ENCODE peak calls at places on chromosomes 13 and 19, in five cellular contexts. A, U, T, W and G are unnamed samples.

GRCh38 chr13:85241045-85241444 is 558.2 kb downstream of the SLITRK6 start:
- DNase-seq in A (no peak), T (no peak), W (no peak), U (peak; percentile 34), G (peak; percentile 41)

GRCh38 chr13:48976677-48977625 is 1.2 kb downstream of the FNDC3A start:
- DNase-seq in A (no peak), T (no peak), W (no peak), U (peak; percentile 44), G (peak; percentile 38)

GRCh38 chr13:111335263-111335662 is 14.8 kb downstream of the TEX29 start:
- DNase-seq in U (no peak), T (peak; percentile 14), W (no peak), A (no peak), G (no peak)

GRCh38 chr19:30742981-30743380 is 370.8 kb downstream of the ZNF536 start:
- DNase-seq in A (no peak), W (no peak), U (no peak), T (no peak), G (no peak)

GRCh38 chr19:2690856-2691255 is 11.6 kb downstream of the GNG7 start:
- DNase-seq in U (no peak), W (no peak), A (no peak), T (no peak), G (no peak)

GRCh38 chr13:29509999-29510586 is 85.4 kb downstream of the SLC7A1 start:
- DNase-seq in A (no peak), U (no peak), W (no peak), T (no peak), G (no peak)

GRCh38 chr13:108306768-108307332 is 37.3 kb downstream of the TNFSF13B start:
- DNase-seq in A (no peak), U (no peak), T (no peak), W (no peak), G (no peak)

GRCh38 chr13:27476943-27477681 is 26.7 kb upstream of the MTIF3 start:
- DNase-seq in U (peak; percentile 64), A (no peak), W (no peak), T (no peak), G (no peak)

GRCh38 chr13:52027832-52028231 is 3.3 kb downstream of the UTP14C start:
- DNase-seq in W (no peak), A (no peak), T (no peak), U (no peak), G (no peak)

GRCh38 chr13:52600666-52601065 is 41.6 kb upstream of the HNRNPA1L2 start:
- DNase-seq in A (no peak), U (peak; percentile 35), T (no peak), W (no peak), G (peak; percentile 28)

GRCh38 chr19:55283548-55284393 is at the start of gene BRSK1:
- DNase-seq in W (peak; percentile 84), T (peak; percentile 95), A (peak; percentile 58), U (peak; percentile 65), G (peak; percentile 54)

GRCh38 chr19:31567776-31568175 is 218.5 kb upstream of the TSHZ3 start:
- DNase-seq in U (no peak), W (no peak), T (peak; percentile 17), A (no peak), G (no peak)

GRCh38 chr13:57087006-57087405 is 53.7 kb upstream of the PRR20A start:
- DNase-seq in W (no peak), T (no peak), A (no peak), U (no peak), G (no peak)

GRCh38 chr19:8088752-8089663 is 36.4 kb downstream of the CCL25 start:
- DNase-seq in T (no peak), U (no peak), W (no peak), A (no peak), G (no peak)

GRCh38 chr13:49300716-49301589 is 53.2 kb downstream of the CDADC1 start:
- DNase-seq in T (peak; percentile 77), A (no peak), W (peak; percentile 74), U (peak; percentile 84), G (peak; percentile 83)

GRCh38 chr13:113815151-113816058 is 48.5 kb downstream of the GAS6 start:
- DNase-seq in W (no peak), T (no peak), A (no peak), U (no peak), G (no peak)

GRCh38 chr13:112880221-112880641 is 88.8 kb upstream of the MCF2L start:
- DNase-seq in T (no peak), W (no peak), U (no peak), A (peak; percentile 8), G (no peak)

GRCh38 chr19:54439174-54439851 is 9.7 kb upstream of the LENG8 start:
- DNase-seq in A (no peak), U (peak; percentile 28), T (peak; percentile 92), W (peak; percentile 70), G (peak; percentile 54)

GRCh38 chr13:34926513-34926912 is 15.6 kb upstream of the NBEA start:
- DNase-seq in W (peak; percentile 77), U (peak; percentile 67), A (no peak), T (no peak), G (peak; percentile 57)

GRCh38 chr19:493391-494170 is 2.7 kb upstream of the MADCAM1 start:
- DNase-seq in W (no peak), T (no peak), A (no peak), U (no peak), G (no peak)

GRCh38 chr19:45955905-45956608 is 17.6 kb downstream of the NOVA2 start:
- DNase-seq in T (peak; percentile 62), U (no peak), A (peak; percentile 64), W (no peak), G (peak; percentile 79)

GRCh38 chr13:99305180-99305965 is 1.8 kb downstream of the GPR183 start:
- DNase-seq in U (no peak), A (no peak), T (no peak), W (no peak), G (no peak)

DNA sequence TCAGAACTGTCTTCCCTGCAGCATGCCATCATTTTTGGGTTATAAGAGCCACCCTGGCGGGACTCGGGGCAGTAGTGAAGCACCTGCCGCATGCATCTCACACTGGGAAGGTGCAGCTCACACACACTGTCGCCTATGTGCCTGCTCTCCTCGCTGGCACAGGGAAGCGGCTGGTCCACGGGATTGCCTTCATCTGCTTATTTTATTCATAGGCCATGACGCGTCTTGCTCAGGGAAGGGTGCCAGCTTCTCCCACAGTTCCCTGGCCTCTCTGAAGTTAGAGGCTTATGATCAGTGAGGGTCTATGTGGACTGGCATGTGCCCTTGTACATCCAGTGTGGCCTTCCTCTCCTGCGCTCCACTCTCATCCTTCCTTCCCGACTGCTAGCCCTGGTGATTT is 150.0 kb downstream of the KLF12 start:
- DNase-seq in U (no peak), A (no peak), T (no peak), W (no peak), G (no peak)
- TF ChIP-seq CTCF in U (no peak), A (no peak), T (no peak), W (no peak), G (no peak)

GRCh38 chr19:35029737-35030256 is 473 bp upstream of the SCN1B start:
- DNase-seq in W (no peak), U (no peak), A (no peak), T (peak; percentile 72), G (no peak)
- H3K4me3 ChIP-seq in W (peak overlapping the region; percentile 57), U (peak overlapping the region; percentile 36), A (peak overlapping the region; percentile 60), T (no peak overlapping the region), G (peak overlapping the region; percentile 39)

GRCh38 chr13:39890537-39890936 is 235.1 kb downstream of the COG6 start:
- DNase-seq in W (no peak), U (no peak), A (no peak), T (no peak), G (no peak)
- TF ChIP-seq CTCF in W (no peak), U (no peak), A (no peak), T (no peak), G (no peak)

GRCh38 chr13:106597759-106598395 is 29.9 kb upstream of the ARGLU1 start:
- DNase-seq in U (no peak), W (no peak), A (no peak), T (no peak), G (no peak)
- H3K4me3 ChIP-seq in U (no peak overlapping the region), W (no peak overlapping the region), A (no peak overlapping the region), T (no peak overlapping the region), G (no peak overlapping the region)

DNA sequence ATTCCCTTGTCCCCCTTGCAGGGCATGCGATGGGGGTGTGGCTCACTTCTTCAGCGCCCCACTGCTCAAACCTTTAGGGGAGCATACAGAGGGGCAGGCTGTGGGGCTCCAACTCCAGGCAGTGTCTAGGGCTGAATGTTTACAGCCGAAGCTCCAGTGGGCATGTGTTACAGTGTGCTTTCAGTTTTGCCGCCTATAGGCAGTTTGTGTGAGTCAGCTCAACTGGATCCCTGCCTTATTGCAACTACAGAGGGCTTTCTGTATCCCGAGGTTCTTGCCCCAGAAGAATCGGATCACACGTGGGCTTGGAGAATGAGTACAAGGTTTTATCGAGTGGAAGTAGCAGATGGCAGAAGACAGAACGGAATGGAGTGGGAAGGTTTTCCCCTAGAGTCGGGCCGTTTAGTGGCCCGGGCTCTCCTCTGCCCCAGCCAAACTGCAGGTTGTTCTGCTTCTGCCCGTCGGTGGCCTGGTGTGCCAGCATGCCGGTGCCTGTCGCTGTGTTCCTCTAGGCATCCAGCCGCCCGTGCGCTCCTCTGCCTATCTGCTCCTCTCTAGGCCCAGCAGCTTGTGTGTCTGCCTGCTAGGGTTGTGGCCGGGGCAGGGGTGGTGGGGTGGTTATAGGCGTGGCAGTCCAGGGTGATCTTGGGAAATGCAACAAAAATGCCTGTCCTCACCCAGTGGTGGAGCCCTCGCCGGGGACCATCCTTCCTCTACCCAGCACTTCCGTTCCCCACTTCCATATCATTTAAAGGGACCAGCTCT is 435.9 kb upstream of the SGCG start:
- DNase-seq in A (no peak), T (no peak), U (no peak), W (no peak), G (no peak)
- TF ChIP-seq CTCF in A (no peak), T (no peak), U (no peak), W (no peak), G (no peak)

DNA sequence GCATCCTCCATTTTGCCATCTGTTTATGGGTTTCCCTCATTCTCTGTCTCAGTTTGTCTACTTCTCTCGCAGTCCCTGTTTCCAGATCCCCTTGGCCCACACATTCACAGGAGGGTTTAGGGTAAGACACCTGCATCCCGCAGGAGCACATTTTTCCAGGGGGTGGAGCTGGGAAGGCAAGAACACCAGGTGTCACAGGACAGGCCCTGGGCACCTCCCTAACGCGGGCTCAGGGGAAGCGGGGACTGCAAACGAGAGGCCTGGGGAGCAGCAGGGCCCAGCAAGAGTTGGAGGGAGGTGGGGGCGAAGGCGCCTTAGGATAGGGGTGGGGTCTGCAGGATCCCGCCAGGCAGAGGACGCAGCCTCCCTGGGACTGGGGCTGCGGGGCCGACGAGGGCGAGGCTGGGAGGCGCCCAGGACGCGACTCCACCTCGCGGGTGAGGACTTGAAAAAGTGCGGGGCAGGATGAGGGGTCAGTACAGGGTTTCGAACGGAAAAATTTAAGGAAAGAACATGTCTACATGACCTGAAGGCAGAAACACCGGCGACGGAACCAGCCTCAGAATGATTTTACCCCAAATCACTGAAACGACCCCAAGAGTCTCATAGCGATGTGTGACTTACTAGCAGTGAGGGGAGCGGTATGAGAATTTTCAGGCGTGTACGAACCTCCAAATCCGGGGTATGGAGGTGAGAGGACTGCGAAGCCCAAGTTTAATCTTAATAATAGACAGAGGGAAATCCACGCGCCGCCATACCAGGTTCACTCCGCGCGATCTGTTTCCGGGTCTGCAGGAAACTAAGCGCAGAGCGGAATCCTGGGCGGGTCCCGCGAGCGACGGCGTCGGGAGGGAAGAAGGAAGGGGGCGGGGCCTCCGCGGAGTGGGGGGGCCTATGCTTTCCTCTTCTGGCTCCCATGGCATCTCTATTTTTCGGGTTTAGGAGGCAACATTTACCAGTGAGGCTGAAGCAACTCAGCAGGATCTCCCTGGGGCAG is 7.1 kb upstream of the ERVV-2 start:
- DNase-seq in A (peak; percentile 38), T (peak; percentile 77), W (peak; percentile 73), U (peak; percentile 73), G (peak; percentile 50)
- H3K4me3 ChIP-seq in A (peak overlapping the region; percentile 23), T (peak overlapping the region; percentile 83), W (peak overlapping the region; percentile 81), U (peak overlapping the region; percentile 59), G (peak overlapping the region; percentile 34)